ENCODE peak calls at places on chromosomes 12 and 14, in nine cellular contexts. J is psoas muscle, I is kidney, T is suprapubic skin, B is cardiac fibroblast, L is gastrocnemius medialis, H is GM12865, V is fibroblast of villous mesenchyme, Q is A549. D is an unnamed sample.

GRCh38 chr14:24312736-24313507 is 1.6 kb downstream of the LTB4R start:
- DNase-seq in J (peak; percentile 53), I (no peak), T (no peak), B (peak; percentile 35), L (no peak), H (peak; percentile 45), V (peak; percentile 32), Q (no peak), D (no peak)

GRCh38 chr14:72615511-72616121 is 278.3 kb downstream of the DPF3 start:
- DNase-seq in J (no peak), I (peak; percentile 93), T (no peak), B (peak; percentile 75), L (no peak), H (no peak), V (peak; percentile 39), Q (no peak), D (no peak)

GRCh38 chr14:76143642-76144041 is 8.1 kb upstream of the GPATCH2L start:
- DNase-seq in J (no peak), I (no peak), T (no peak), B (no peak), L (no peak), H (no peak), V (no peak), Q (no peak), D (no peak)

GRCh38 chr12:119176267-119177055 is 2.3 kb upstream of the HSPB8 start:
- DNase-seq in J (peak; percentile 98), I (peak; percentile 94), T (peak; percentile 96), B (peak; percentile 91), L (peak; percentile 95), H (no peak), V (peak; percentile 91), Q (peak; percentile 66), D (peak; percentile 82)

GRCh38 chr12:14845350-14845750 is 2.0 kb upstream of the ART4 start:
- DNase-seq in J (no peak), I (no peak), T (no peak), B (peak; percentile 80), L (no peak), H (peak; percentile 57), V (peak; percentile 71), Q (peak; percentile 58), D (peak; percentile 81)

GRCh38 chr12:92927436-92928116 is 1.5 kb downstream of the EEA1 start:
- DNase-seq in J (no peak), I (no peak), T (no peak), B (peak; percentile 82), L (no peak), H (peak; percentile 59), V (peak; percentile 72), Q (peak; percentile 46), D (no peak)

GRCh38 chr12:7935464-7935772 is 569 bp downstream of the SLC2A3 start:
- DNase-seq in J (no peak), I (no peak), T (no peak), B (no peak), L (no peak), H (peak; percentile 25), V (no peak), Q (no peak), D (no peak)

GRCh38 chr12:13173537-13173936 is 23.0 kb upstream of the EMP1 start:
- DNase-seq in J (peak; percentile 75), I (peak; percentile 83), T (peak; percentile 87), B (peak; percentile 89), L (peak; percentile 43), H (peak; percentile 92), V (peak; percentile 88), Q (no peak), D (peak; percentile 79)

GRCh38 chr14:37078131-37078530 is 94.3 kb downstream of the SLC25A21 start:
- DNase-seq in J (no peak), I (no peak), T (no peak), B (no peak), L (no peak), H (no peak), V (no peak), Q (no peak), D (no peak)

GRCh38 chr12:88388566-88389269 is 191.6 kb downstream of the KITLG start:
- DNase-seq in J (no peak), I (no peak), T (no peak), B (peak; percentile 11), L (no peak), H (peak; percentile 48), V (no peak), Q (no peak), D (no peak)

GRCh38 chr12:2180737-2181082 is 127.9 kb downstream of the CACNA1C start:
- DNase-seq in J (no peak), I (no peak), T (no peak), B (no peak), L (no peak), H (no peak), V (no peak), Q (no peak), D (no peak)

GRCh38 chr14:30638926-30639325 is 16.8 kb downstream of the SCFD1 start:
- DNase-seq in J (no peak), I (no peak), T (no peak), B (peak; percentile 20), L (no peak), H (no peak), V (peak; percentile 61), Q (no peak), D (no peak)

GRCh38 chr14:51094282-51094821 is 553 bp downstream of the TRIM9 start:
- DNase-seq in J (peak; percentile 51), I (peak; percentile 79), T (peak; percentile 59), B (no peak), L (no peak), H (no peak), V (no peak), Q (peak; percentile 22), D (no peak)

GRCh38 chr12:127284870-127285431 is 982.0 kb upstream of the TMEM132C start:
- DNase-seq in J (peak; percentile 72), I (no peak), T (peak; percentile 70), B (peak; percentile 73), L (no peak), H (peak; percentile 22), V (peak; percentile 60), Q (no peak), D (no peak)

GRCh38 chr12:40953076-40953475 is 235.0 kb upstream of the PDZRN4 start:
- DNase-seq in J (no peak), I (no peak), T (no peak), B (peak; percentile 3), L (no peak), H (no peak), V (peak; percentile 32), Q (no peak), D (no peak)

GRCh38 chr14:91858536-91859275 is 8.6 kb downstream of the TC2N start:
- DNase-seq in J (no peak), I (no peak), T (no peak), B (peak; percentile 52), L (peak; percentile 26), H (peak; percentile 67), V (peak; percentile 88), Q (peak; percentile 48), D (no peak)

GRCh38 chr14:61140271-61140670 is 140.9 kb downstream of the TMEM30B start:
- DNase-seq in J (no peak), I (no peak), T (no peak), B (peak; percentile 22), L (no peak), H (no peak), V (no peak), Q (no peak), D (no peak)

GRCh38 chr12:51846911-51847829 is 1.3 kb downstream of the FIGNL2 start:
- DNase-seq in J (no peak), I (peak; percentile 91), T (no peak), B (no peak), L (no peak), H (no peak), V (no peak), Q (peak; percentile 62), D (peak; percentile 47)

GRCh38 chr14:96805906-96806305 is 8.7 kb downstream of the VRK1 start:
- DNase-seq in J (no peak), I (no peak), T (no peak), B (no peak), L (no peak), H (no peak), V (no peak), Q (no peak), D (no peak)

GRCh38 chr14:69683971-69684370 is 72.6 kb downstream of the SUSD6 start:
- DNase-seq in J (no peak), I (no peak), T (no peak), B (no peak), L (no peak), H (peak; percentile 77), V (no peak), Q (no peak), D (no peak)

GRCh38 chr14:69684461-69685183 is 73.2 kb downstream of the SUSD6 start:
- DNase-seq in J (peak; percentile 63), I (peak; percentile 73), T (no peak), B (no peak), L (no peak), H (no peak), V (no peak), Q (no peak), D (no peak)

GRCh38 chr14:69682607-69683263 is 71.3 kb downstream of the SUSD6 start:
- DNase-seq in J (no peak), I (no peak), T (no peak), B (peak; percentile 79), L (no peak), H (peak; percentile 56), V (no peak), Q (no peak), D (no peak)

GRCh38 chr14:69685716-69686115 is 74.3 kb downstream of the SUSD6 start:
- DNase-seq in J (peak; percentile 87), I (peak; percentile 82), T (no peak), B (peak; percentile 77), L (peak; percentile 41), H (no peak), V (peak; percentile 38), Q (no peak), D (peak; percentile 64)

GRCh38 chr14:69685217-69685616 is 73.8 kb downstream of the SUSD6 start:
- DNase-seq in J (no peak), I (no peak), T (no peak), B (no peak), L (no peak), H (peak; percentile 60), V (no peak), Q (no peak), D (no peak)
- H3K4me3 ChIP-seq in J (no peak overlapping the region), I (no peak overlapping the region), T (no peak overlapping the region), B (no peak overlapping the region), L (no peak overlapping the region), H (no peak overlapping the region), V (no peak overlapping the region), Q (no peak overlapping the region), D (no peak overlapping the region)

GRCh38 chr12:116599285-116600122 is 40.3 kb downstream of the MAP1LC3B2 start:
- DNase-seq in J (peak; percentile 91), I (peak; percentile 93), T (peak; percentile 94), B (peak; percentile 91), L (peak; percentile 67), H (peak; percentile 60), V (peak; percentile 89), Q (peak; percentile 83), D (peak; percentile 79)
- TF ChIP-seq CTCF in J (peak; percentile 64), I (peak; percentile 59), T (no peak), B (peak; percentile 71), L (peak; percentile 52), H (peak; percentile 48), V (peak; percentile 67), Q (peak; percentile 69), D (peak; percentile 76)

GRCh38 chr14:32472512-32473472 is 143.7 kb downstream of the AKAP6 start:
- DNase-seq in J (no peak), I (no peak), T (no peak), B (peak; percentile 77), L (peak; percentile 34), H (no peak), V (peak; percentile 38), Q (no peak), D (no peak)
- H3K4me3 ChIP-seq in J (peak overlapping the region; percentile 29), I (peak overlapping the region; percentile 1), T (no peak overlapping the region), B (no peak overlapping the region), L (no peak overlapping the region), H (no peak overlapping the region), V (no peak overlapping the region), Q (no peak overlapping the region), D (no peak overlapping the region)

GRCh38 chr12:110657747-110658146 is 31.2 kb downstream of the HVCN1 start:
- DNase-seq in J (no peak), I (no peak), T (no peak), B (no peak), L (no peak), H (no peak), V (no peak), Q (no peak), D (no peak)
- TF ChIP-seq CTCF in J (no peak), I (no peak), T (no peak), B (no peak), L (no peak), H (no peak), V (no peak), Q (no peak), D (no peak)

D was measured in tibial nerve.